ENCODE peak calls at places on chromosomes 1 and 21, in five cellular contexts. I, B, L, Z and X are unnamed samples.

GRCh38 chr1:45356186-45356585 is 15.9 kb upstream of the MUTYH start:
- DNase-seq in B (no peak), I (no peak), Z (no peak), L (no peak), X (no peak)

GRCh38 chr1:178145605-178146004 is 51.7 kb downstream of the RASAL2 start:
- DNase-seq in Z (no peak), L (no peak), B (no peak), I (no peak), X (no peak)

GRCh38 chr1:155389831-155390230 is 69.1 kb downstream of the RUSC1 start:
- DNase-seq in L (no peak), Z (peak; percentile 37), I (no peak), B (peak; percentile 12), X (no peak)

GRCh38 chr1:64775152-64775551 is 30.3 kb downstream of the RAVER2 start:
- DNase-seq in Z (no peak), B (no peak), I (no peak), L (no peak), X (no peak)

GRCh38 chr21:37257526-37257966 is 9.6 kb downstream of the VPS26C start:
- DNase-seq in L (peak; percentile 42), B (peak; percentile 50), I (peak; percentile 61), Z (no peak), X (no peak)

GRCh38 chr21:43208561-43209332 is 39.9 kb downstream of the CRYAA start:
- DNase-seq in Z (no peak), L (no peak), I (no peak), B (no peak), X (peak; percentile 30)

GRCh38 chr1:198283222-198283621 is 126.4 kb downstream of the NEK7 start:
- DNase-seq in B (no peak), L (no peak), I (no peak), Z (no peak), X (no peak)

GRCh38 chr1:245091818-245092637 is 62.8 kb upstream of the KIF26B start:
- DNase-seq in B (peak; percentile 99), Z (peak; percentile 43), L (peak; percentile 93), I (no peak), X (no peak)

GRCh38 chr1:92795166-92795565 is 10.3 kb upstream of the EVI5 start:
- DNase-seq in I (no peak), B (no peak), L (no peak), Z (no peak), X (no peak)

GRCh38 chr1:81699234-81699633 is 101.5 kb upstream of the ADGRL2 start:
- DNase-seq in L (peak; percentile 45), Z (no peak), I (no peak), B (peak; percentile 80), X (no peak)

GRCh38 chr1:215556996-215557395 is 10.1 kb upstream of the KCTD3 start:
- DNase-seq in I (no peak), B (no peak), L (no peak), Z (no peak), X (no peak)

GRCh38 chr1:13828454-13829151 is 128.6 kb downstream of the PRDM2 start:
- DNase-seq in B (no peak), I (peak; percentile 55), L (peak; percentile 39), Z (peak; percentile 82), X (no peak)

GRCh38 chr1:175833502-175833901 is 90.1 kb upstream of the TNR start:
- DNase-seq in L (no peak), B (no peak), I (no peak), Z (no peak), X (no peak)

GRCh38 chr1:95532335-95532734 is 298.3 kb downstream of the RWDD3 start:
- DNase-seq in L (no peak), I (no peak), Z (no peak), B (no peak), X (no peak)

GRCh38 chr1:234111458-234112142 is 207.1 kb downstream of the SLC35F3 start:
- DNase-seq in B (peak; percentile 48), L (peak; percentile 42), I (no peak), Z (peak; percentile 27), X (no peak)

GRCh38 chr1:115465802-115466363 is 127.8 kb upstream of the NGF start:
- DNase-seq in I (no peak), Z (no peak), L (no peak), B (no peak), X (no peak)

GRCh38 chr1:51955797-51956527 is 34.5 kb downstream of the RAB3B start:
- DNase-seq in Z (no peak), L (no peak), I (no peak), B (no peak), X (no peak)

GRCh38 chr1:87362834-87363426 is 34.2 kb downstream of the LMO4 start:
- DNase-seq in B (peak; percentile 35), I (no peak), Z (no peak), L (peak; percentile 20), X (no peak)

GRCh38 chr1:111570781-111571181 is 48.8 kb upstream of the RAP1A start:
- DNase-seq in I (peak; percentile 46), B (peak; percentile 41), L (no peak), Z (peak; percentile 48), X (peak; percentile 71)

GRCh38 chr1:193342811-193343210 is 156.4 kb upstream of the B3GALT2 start:
- DNase-seq in L (no peak), Z (no peak), I (no peak), B (no peak), X (no peak)